ENCODE peak calls at places on chromosomes 5 and 9, in nine cellular contexts. P is DND-41; C is colonic mucosa; J is kidney; F is AG04450; A is CD8-positive, alpha-beta T cell; T is K562; N is GM23248; O is endodermal cell. B is an unnamed sample. For H3K9me3, the result is how much of the 10 kb centered on the place peaks cover.

GRCh38 chr9:131817627-131818026 is 77.8 kb upstream of the RAPGEF1 start:
- DNase-seq in P (no peak), C (no peak), J (no peak), F (no peak), A (no peak), T (no peak), N (no peak), O (no peak), B (no peak)

GRCh38 chr9:112334319-112334828 is 955 bp upstream of the PTBP3 start:
- DNase-seq in P (peak), C (peak), J (no peak), F (no peak), A (peak), T (peak), N (peak), O (peak), B (no peak)

GRCh38 chr9:92986175-92987110 is 39.1 kb downstream of the FGD3 start:
- DNase-seq in P (peak), C (no peak), J (no peak), F (no peak), A (peak), T (peak), N (peak), O (no peak), B (no peak)

GRCh38 chr9:93082841-93083411 is 13.1 kb upstream of the CARD19 start:
- DNase-seq in P (peak), C (peak), J (peak), F (no peak), A (peak), T (no peak), N (no peak), O (peak), B (no peak)

GRCh38 chr5:181217805-181218065 is 5.3 kb upstream of the TRIM41 start:
- DNase-seq in P (no peak), C (peak), J (no peak), F (no peak), A (peak), T (no peak), N (no peak), O (no peak), B (no peak)

GRCh38 chr9:78958887-78959286 is 612.9 kb upstream of the TLE4 start:
- DNase-seq in P (no peak), C (no peak), J (no peak), F (no peak), A (no peak), T (peak), N (no peak), O (no peak), B (no peak)

GRCh38 chr5:125005287-125005686 is 258.8 kb upstream of the ZNF608 start:
- DNase-seq in P (no peak), C (no peak), J (no peak), F (no peak), A (no peak), T (no peak), N (no peak), O (no peak), B (no peak)

GRCh38 chr5:113202904-113203716 is 226.5 kb downstream of the DCP2 start:
- DNase-seq in P (no peak), C (no peak), J (no peak), F (no peak), A (no peak), T (peak), N (peak), O (peak), B (no peak)

GRCh38 chr9:19127881-19128719 is 808 bp upstream of the PLIN2 start:
- DNase-seq in P (peak), C (peak), J (peak), F (no peak), A (peak), T (no peak), N (peak), O (peak), B (peak)

GRCh38 chr9:69175488-69175872 is 1.4 kb downstream of the TJP2 start:
- DNase-seq in P (no peak), C (no peak), J (no peak), F (no peak), A (no peak), T (no peak), N (peak), O (no peak), B (no peak)

GRCh38 chr9:107105784-107106183 is 177.3 kb upstream of the RAD23B start:
- DNase-seq in P (no peak), C (no peak), J (no peak), F (no peak), A (no peak), T (no peak), N (no peak), O (no peak), B (no peak)

GRCh38 chr9:7354704-7355103 is 444.9 kb downstream of the DMAC1 start:
- DNase-seq in P (no peak), C (no peak), J (no peak), F (no peak), A (no peak), T (no peak), N (no peak), O (no peak), B (no peak)

GRCh38 chr5:19745247-19745646 is 242.8 kb downstream of the CDH18 start:
- DNase-seq in P (no peak), C (no peak), J (no peak), F (no peak), A (no peak), T (no peak), N (no peak), O (no peak), B (no peak)

GRCh38 chr5:55600536-55601208 is 65.9 kb upstream of the PLPP1 start:
- DNase-seq in P (peak), C (peak), J (no peak), F (no peak), A (no peak), T (no peak), N (peak), O (no peak), B (no peak)

GRCh38 chr9:76796296-76796695 is 32.1 kb downstream of the PCA3 start:
- DNase-seq in P (no peak), C (no peak), J (no peak), F (no peak), A (no peak), T (no peak), N (no peak), O (no peak), B (no peak)

GRCh38 chr5:62779010-62779422 is 200.4 kb downstream of the LRRC70 start:
- DNase-seq in P (no peak), C (peak), J (no peak), F (peak), A (no peak), T (peak), N (peak), O (no peak), B (no peak)

GRCh38 chr5:168679515-168679920 is 100.3 kb upstream of the PANK3 start:
- DNase-seq in P (peak), C (peak), J (no peak), F (peak), A (peak), T (peak), N (peak), O (peak), B (peak)

GRCh38 chr5:143543358-143544255 is 140.1 kb upstream of the NR3C1 start:
- DNase-seq in P (no peak), C (no peak), J (no peak), F (no peak), A (no peak), T (no peak), N (peak), O (no peak), B (no peak)

GRCh38 chr5:39024884-39025283 is 49.3 kb downstream of the RICTOR start:
- DNase-seq in P (no peak), C (no peak), J (no peak), F (no peak), A (no peak), T (no peak), N (peak), O (no peak), B (no peak)

GRCh38 chr5:106749826-106750225 is 920.9 kb downstream of the EFNA5 start:
- DNase-seq in P (no peak), C (no peak), J (no peak), F (no peak), A (no peak), T (no peak), N (no peak), O (no peak), B (no peak)

GRCh38 chr5:150931368-150931965 is 26.7 kb upstream of the ZNF300 start:
- DNase-seq in P (no peak), C (no peak), J (no peak), F (no peak), A (no peak), T (no peak), N (no peak), O (no peak), B (no peak)

GRCh38 chr5:59810041-59810440 is 83.5 kb downstream of the PDE4D start:
- DNase-seq in P (peak), C (peak), J (peak), F (peak), A (peak), T (peak), N (peak), O (peak), B (peak)

GRCh38 chr9:14525840-14526239 is 167.4 kb downstream of the ZDHHC21 start:
- DNase-seq in P (no peak), C (no peak), J (no peak), F (no peak), A (no peak), T (peak), N (no peak), O (no peak), B (no peak)

GRCh38 chr5:20678814-20679298 is 690.9 kb upstream of the CDH18 start:
- DNase-seq in P (no peak), C (no peak), J (no peak), F (peak), A (no peak), T (peak), N (peak), O (no peak), B (no peak)

GRCh38 chr5:164013077-164013670 is 507.8 kb downstream of the MAT2B start:
- DNase-seq in P (peak), C (peak), J (no peak), F (peak), A (no peak), T (peak), N (peak), O (peak), B (no peak)

GRCh38 chr9:19922476-19923118 is 133.8 kb upstream of the SLC24A2 start:
- DNase-seq in P (peak), C (no peak), J (no peak), F (peak), A (no peak), T (peak), N (peak), O (peak), B (no peak)

DNA sequence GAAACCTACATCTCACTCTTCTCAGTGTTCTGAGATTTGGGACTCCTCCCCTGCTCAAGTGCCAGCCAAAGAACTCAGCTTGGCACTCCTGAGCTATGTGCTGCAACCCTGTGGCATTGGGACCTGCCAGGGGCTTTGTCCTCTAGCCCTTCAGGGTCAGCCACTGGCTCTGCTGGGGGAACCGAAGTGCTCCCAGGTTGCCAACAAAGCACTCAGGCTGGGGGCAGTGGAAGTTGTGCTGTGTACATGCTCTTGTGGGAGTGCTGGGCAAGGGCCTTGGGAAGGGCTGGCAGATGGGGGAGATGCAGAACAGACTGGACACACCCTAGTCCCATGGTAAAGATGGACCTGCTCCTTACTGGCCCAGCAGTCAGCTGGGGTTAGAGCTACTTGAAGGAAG is 498.6 kb downstream of the CAAP1 start:
- DNase-seq in P (no peak), C (no peak), J (no peak), F (no peak), A (no peak), T (no peak), N (no peak), O (no peak), B (no peak)
- H3K9me3 ChIP-seq in P (under half), C (under half), J (under half), F (under half), A (under half), T (under half), N (under half), O (under half), B (under half)

GRCh38 chr9:127521919-127522304 is 70.6 kb downstream of the LRSAM1 start:
- DNase-seq in P (no peak), C (no peak), J (peak), F (no peak), A (no peak), T (no peak), N (no peak), O (no peak), B (no peak)

GRCh38 chr9:127520941-127521918 is 69.9 kb downstream of the LRSAM1 start:
- DNase-seq in P (no peak), C (no peak), J (peak), F (no peak), A (no peak), T (no peak), N (peak), O (peak), B (no peak)

GRCh38 chr9:127523312-127523851 is 72.1 kb downstream of the LRSAM1 start:
- DNase-seq in P (peak), C (no peak), J (no peak), F (no peak), A (no peak), T (peak), N (peak), O (peak), B (no peak)

GRCh38 chr9:127524373-127524772 is 73.1 kb downstream of the LRSAM1 start:
- DNase-seq in P (no peak), C (no peak), J (no peak), F (no peak), A (no peak), T (no peak), N (no peak), O (no peak), B (no peak)

DNA sequence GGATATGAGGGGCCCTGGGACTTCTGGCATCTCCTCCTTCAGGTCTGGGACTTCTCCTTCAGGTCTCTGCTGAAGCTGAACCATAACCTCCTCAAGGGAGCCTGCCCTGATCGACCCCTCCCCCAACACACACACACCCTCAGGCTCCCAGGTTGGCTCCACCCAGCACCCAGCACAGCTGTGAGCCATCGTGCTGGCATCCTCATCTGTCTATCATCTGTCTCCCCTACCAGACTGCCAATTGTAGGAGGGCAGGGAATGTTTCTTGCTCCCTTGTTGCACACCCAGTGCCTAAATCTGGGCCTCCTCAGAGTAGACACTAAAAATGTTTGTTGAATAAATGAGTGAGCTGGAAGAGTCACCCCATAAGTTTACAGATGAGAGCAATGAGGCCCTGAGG is 71.4 kb downstream of the LRSAM1 start:
- DNase-seq in P (no peak), C (peak), J (no peak), F (no peak), A (no peak), T (no peak), N (peak), O (no peak), B (no peak)
- H3K9me3 ChIP-seq in P (under half), C (under half), J (under half), F (under half), A (under half), T (under half), N (under half), O (under half), B (under half)

DNA sequence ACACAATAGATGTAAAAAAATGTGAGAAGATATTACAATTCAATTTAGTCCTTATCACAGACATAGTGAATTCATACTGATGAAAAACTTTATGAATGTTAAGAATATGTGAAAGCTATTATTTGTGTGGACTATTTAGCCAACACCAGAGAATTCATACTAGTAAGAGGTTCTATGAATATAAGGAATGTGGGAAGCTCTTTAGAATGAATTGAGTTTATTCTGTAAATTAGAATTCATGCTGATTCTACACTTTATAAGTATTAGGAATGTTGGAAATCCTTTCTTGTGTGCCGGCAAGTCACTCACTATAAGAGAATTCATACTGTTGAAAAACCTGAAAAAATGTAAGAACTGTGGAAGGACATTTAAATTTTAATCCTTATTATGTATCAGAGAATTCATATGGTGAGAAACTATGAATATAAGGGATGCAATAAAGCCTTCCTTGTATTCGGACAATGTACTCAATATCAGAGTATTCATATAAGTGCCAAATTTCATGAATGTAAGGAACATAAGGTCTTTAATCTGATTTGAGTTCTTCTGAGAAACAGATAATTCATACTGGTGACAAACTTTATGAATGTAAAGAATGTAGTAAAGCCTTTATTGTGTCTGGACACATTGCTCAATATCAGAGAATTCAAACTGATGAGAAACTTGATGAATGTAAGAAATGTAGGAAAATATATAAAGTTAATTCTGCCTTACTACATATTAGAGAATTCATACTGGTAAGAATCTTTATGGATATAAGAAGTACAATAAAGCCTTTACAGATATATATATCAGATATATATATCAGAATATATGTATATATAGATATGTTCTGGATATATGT is 21.5 kb upstream of the PCDHA1 start:
- DNase-seq in P (no peak), C (no peak), J (no peak), F (no peak), A (no peak), T (no peak), N (peak), O (no peak), B (no peak)
- H3K9me3 ChIP-seq in P (half or more), C (under half), J (under half), F (under half), A (under half), T (under half), N (under half), O (half or more), B (under half)

DNA sequence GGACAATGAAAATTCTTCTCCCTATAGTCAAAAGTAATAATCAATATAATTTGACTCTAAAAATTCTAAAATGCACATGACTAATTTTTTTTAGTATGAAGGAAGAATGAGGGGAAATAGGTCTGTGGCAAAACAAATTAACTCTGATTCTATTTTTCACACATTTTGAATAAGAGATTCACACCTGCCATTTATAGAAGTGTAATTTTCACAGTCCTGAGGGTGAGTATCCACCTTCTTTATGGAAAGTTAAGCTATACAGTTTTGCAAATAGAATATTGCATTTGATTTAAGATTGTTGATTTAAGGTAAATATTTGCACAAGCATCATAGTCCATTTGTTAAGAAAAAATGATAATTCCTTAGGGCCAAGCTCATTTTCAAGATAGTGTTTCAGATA is 417.7 kb downstream of the CHSY3 start:
- DNase-seq in P (no peak), C (no peak), J (no peak), F (no peak), A (no peak), T (no peak), N (no peak), O (no peak), B (no peak)
- H3K9me3 ChIP-seq in P (under half), C (under half), J (under half), F (under half), A (under half), T (under half), N (under half), O (under half), B (under half)

GRCh38 chr9:37925786-37926736 is 22.1 kb upstream of the SLC25A51 start:
- DNase-seq in P (no peak), C (no peak), J (no peak), F (no peak), A (no peak), T (peak), N (peak), O (no peak), B (no peak)

GRCh38 chr9:37929441-37929895 is 25.5 kb upstream of the SLC25A51 start:
- DNase-seq in P (no peak), C (no peak), J (peak), F (no peak), A (no peak), T (no peak), N (no peak), O (no peak), B (no peak)

GRCh38 chr9:37926737-37927590 is 23.0 kb upstream of the SLC25A51 start:
- DNase-seq in P (peak), C (no peak), J (no peak), F (no peak), A (no peak), T (no peak), N (peak), O (no peak), B (no peak)

GRCh38 chr9:37927611-37928551 is 24.0 kb upstream of the SLC25A51 start:
- DNase-seq in P (no peak), C (no peak), J (no peak), F (no peak), A (no peak), T (no peak), N (no peak), O (no peak), B (no peak)

GRCh38 chr9:37928552-37929430 is 24.9 kb upstream of the SLC25A51 start:
- DNase-seq in P (no peak), C (no peak), J (peak), F (no peak), A (no peak), T (no peak), N (no peak), O (no peak), B (no peak)
- H3K9me3 ChIP-seq in P (under half), C (under half), J (under half), F (under half), A (under half), T (under half), N (under half), O (under half), B (under half)

GRCh38 chr9:137011907-137012675 is 15.7 kb upstream of the CLIC3 start:
- DNase-seq in P (no peak), C (no peak), J (no peak), F (no peak), A (no peak), T (no peak), N (no peak), O (no peak), B (no peak)

GRCh38 chr9:137014166-137014565 is 13.9 kb downstream of the ABCA2 start:
- DNase-seq in P (no peak), C (no peak), J (no peak), F (no peak), A (no peak), T (no peak), N (no peak), O (no peak), B (no peak)

GRCh38 chr9:137014776-137015539 is 13.1 kb downstream of the ABCA2 start:
- DNase-seq in P (no peak), C (no peak), J (no peak), F (no peak), A (no peak), T (no peak), N (no peak), O (no peak), B (no peak)

GRCh38 chr9:137012694-137013570 is 15.1 kb downstream of the ABCA2 start:
- DNase-seq in P (no peak), C (no peak), J (no peak), F (no peak), A (no peak), T (peak), N (no peak), O (peak), B (no peak)

DNA sequence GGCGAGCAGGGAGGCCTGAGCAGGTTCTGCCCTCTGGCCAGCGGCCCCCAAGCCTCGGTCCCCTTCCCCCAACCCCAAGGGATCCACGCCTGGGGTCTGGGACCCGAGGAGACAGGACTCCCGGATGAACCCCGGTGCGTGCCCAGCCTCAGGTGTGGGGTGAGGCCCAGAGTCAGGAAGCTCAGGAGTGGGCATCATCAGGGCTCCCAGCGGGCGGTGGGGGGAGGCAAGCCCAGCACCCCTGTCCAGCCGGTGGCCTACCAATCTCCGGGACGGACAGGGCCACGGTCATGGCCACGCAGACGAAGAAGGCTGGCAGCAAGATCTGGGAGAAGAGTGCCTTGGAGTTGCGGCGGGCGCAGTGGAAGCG is 14.5 kb downstream of the ABCA2 start:
- DNase-seq in P (no peak), C (no peak), J (no peak), F (no peak), A (no peak), T (no peak), N (no peak), O (no peak), B (no peak)
- H3K9me3 ChIP-seq in P (under half), C (under half), J (under half), F (half or more), A (under half), T (under half), N (under half), O (under half), B (under half)